ENCODE peak calls at places on chromosomes 6 and 20, in four cellular contexts. One of them, this sample, is unnamed.

GRCh38 chr6:139369068-139369467 is 5.4 kb downstream of the CITED2 start:
- DNase-seq in AG04449: no peak
- DNase-seq in cardiac fibroblast: peak; percentile 16
- DNase-seq in heart right ventricle: no peak
- DNase-seq in this sample: no peak

GRCh38 chr20:45798935-45799642 is 7.3 kb downstream of the DNTTIP1 start:
- DNase-seq in AG04449: no peak
- DNase-seq in heart right ventricle: peak; percentile 61
- DNase-seq in cardiac fibroblast: peak; percentile 66
- DNase-seq in this sample: peak; percentile 85

GRCh38 chr6:4102687-4103244 is 23.8 kb upstream of the FAM217A start:
- DNase-seq in AG04449: no peak
- DNase-seq in heart right ventricle: no peak
- DNase-seq in cardiac fibroblast: no peak
- DNase-seq in this sample: no peak

GRCh38 chr20:48019940-48020339 is 234.7 kb upstream of the SULF2 start:
- DNase-seq in AG04449: no peak
- DNase-seq in heart right ventricle: peak; percentile 36
- DNase-seq in cardiac fibroblast: no peak
- DNase-seq in this sample: no peak

GRCh38 chr6:119333707-119334295 is 15.8 kb downstream of the MAN1A1 start:
- DNase-seq in AG04449: no peak
- DNase-seq in cardiac fibroblast: no peak
- DNase-seq in heart right ventricle: no peak
- DNase-seq in this sample: no peak

GRCh38 chr6:166959906-166960608 is 3.7 kb upstream of the RNASET2 start:
- DNase-seq in AG04449: no peak
- DNase-seq in heart right ventricle: no peak
- DNase-seq in cardiac fibroblast: no peak
- DNase-seq in this sample: no peak

GRCh38 chr6:122184260-122184934 is 215.1 kb upstream of the HSF2 start:
- DNase-seq in cardiac fibroblast: peak; percentile 42
- DNase-seq in heart right ventricle: no peak
- DNase-seq in AG04449: no peak
- DNase-seq in this sample: no peak

GRCh38 chr6:105573556-105573955 is 170.7 kb upstream of the PREP start:
- DNase-seq in heart right ventricle: no peak
- DNase-seq in AG04449: no peak
- DNase-seq in cardiac fibroblast: no peak
- DNase-seq in this sample: no peak

GRCh38 chr6:149861603-149862423 is 2.3 kb downstream of the LRP11 start:
- DNase-seq in cardiac fibroblast: no peak
- DNase-seq in AG04449: no peak
- DNase-seq in heart right ventricle: no peak
- DNase-seq in this sample: no peak

GRCh38 chr6:41505084-41506049 is 40.8 kb upstream of the FOXP4 start:
- DNase-seq in AG04449: no peak
- DNase-seq in cardiac fibroblast: peak; percentile 77
- DNase-seq in heart right ventricle: peak; percentile 77
- DNase-seq in this sample: no peak

GRCh38 chr20:59733326-59733725 is 129.0 kb downstream of the PHACTR3 start:
- DNase-seq in cardiac fibroblast: no peak
- DNase-seq in AG04449: no peak
- DNase-seq in heart right ventricle: no peak
- DNase-seq in this sample: no peak

GRCh38 chr20:47016068-47016664 is 121.5 kb downstream of the EYA2 start:
- DNase-seq in AG04449: no peak
- DNase-seq in cardiac fibroblast: no peak
- DNase-seq in heart right ventricle: no peak
- DNase-seq in this sample: no peak

GRCh38 chr6:7747016-7747415 is 21.1 kb downstream of the BMP6 start:
- DNase-seq in AG04449: no peak
- DNase-seq in heart right ventricle: no peak
- DNase-seq in cardiac fibroblast: no peak
- DNase-seq in this sample: no peak
- TF ChIP-seq CTCF in AG04449: no peak
- TF ChIP-seq CTCF in heart right ventricle: no peak
- TF ChIP-seq CTCF in cardiac fibroblast: no peak
- TF ChIP-seq CTCF in this sample: no peak

DNA sequence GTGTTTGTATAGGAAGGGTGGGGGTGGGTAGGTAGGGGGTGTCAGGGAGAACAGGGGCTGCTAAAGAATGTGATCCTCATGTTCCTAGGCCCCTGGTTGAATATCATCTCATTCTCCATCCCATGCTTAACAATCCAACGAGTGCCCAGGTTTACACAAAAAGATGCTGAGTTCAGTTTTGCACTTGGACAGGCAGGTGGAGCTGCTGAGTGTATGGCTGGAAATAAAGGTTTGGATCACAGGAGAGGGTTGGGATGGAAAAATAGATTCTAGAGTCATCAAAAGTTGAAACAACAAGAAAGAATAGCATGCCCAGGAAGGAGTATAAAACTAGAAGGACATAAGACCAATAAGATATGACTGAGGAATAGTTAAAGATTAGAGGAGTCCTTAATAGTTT is 14.2 kb downstream of the CHD6 start:
- DNase-seq in AG04449: no peak
- DNase-seq in heart right ventricle: no peak
- DNase-seq in cardiac fibroblast: no peak
- DNase-seq in this sample: no peak
- TF ChIP-seq CTCF in AG04449: no peak
- TF ChIP-seq CTCF in heart right ventricle: no peak
- TF ChIP-seq CTCF in cardiac fibroblast: peak; percentile 19
- TF ChIP-seq CTCF in this sample: no peak

GRCh38 chr6:13228264-13229204 is 99.8 kb downstream of the TBC1D7 start:
- DNase-seq in heart right ventricle: no peak
- DNase-seq in AG04449: no peak
- DNase-seq in cardiac fibroblast: no peak
- DNase-seq in this sample: no peak

GRCh38 chr6:13234130-13234529 is 94.2 kb downstream of the TBC1D7 start:
- DNase-seq in AG04449: peak; percentile 16
- DNase-seq in cardiac fibroblast: no peak
- DNase-seq in heart right ventricle: no peak
- DNase-seq in this sample: no peak

GRCh38 chr6:13226071-13226470 is 102.3 kb downstream of the TBC1D7 start:
- DNase-seq in cardiac fibroblast: no peak
- DNase-seq in heart right ventricle: no peak
- DNase-seq in AG04449: no peak
- DNase-seq in this sample: no peak

GRCh38 chr6:13233106-13233505 is 95.2 kb downstream of the TBC1D7 start:
- DNase-seq in AG04449: no peak
- DNase-seq in cardiac fibroblast: no peak
- DNase-seq in heart right ventricle: no peak
- DNase-seq in this sample: no peak

GRCh38 chr6:13229205-13230085 is 98.9 kb downstream of the TBC1D7 start:
- DNase-seq in heart right ventricle: peak; percentile 10
- DNase-seq in AG04449: no peak
- DNase-seq in cardiac fibroblast: peak; percentile 19
- DNase-seq in this sample: peak; percentile 38
- TF ChIP-seq CTCF in heart right ventricle: no peak
- TF ChIP-seq CTCF in AG04449: no peak
- TF ChIP-seq CTCF in cardiac fibroblast: no peak
- TF ChIP-seq CTCF in this sample: peak; percentile 20

GRCh38 chr6:19369770-19370169 is 467.4 kb upstream of the ID4 start:
- DNase-seq in heart right ventricle: no peak
- DNase-seq in AG04449: no peak
- DNase-seq in cardiac fibroblast: no peak
- DNase-seq in this sample: no peak

DNA sequence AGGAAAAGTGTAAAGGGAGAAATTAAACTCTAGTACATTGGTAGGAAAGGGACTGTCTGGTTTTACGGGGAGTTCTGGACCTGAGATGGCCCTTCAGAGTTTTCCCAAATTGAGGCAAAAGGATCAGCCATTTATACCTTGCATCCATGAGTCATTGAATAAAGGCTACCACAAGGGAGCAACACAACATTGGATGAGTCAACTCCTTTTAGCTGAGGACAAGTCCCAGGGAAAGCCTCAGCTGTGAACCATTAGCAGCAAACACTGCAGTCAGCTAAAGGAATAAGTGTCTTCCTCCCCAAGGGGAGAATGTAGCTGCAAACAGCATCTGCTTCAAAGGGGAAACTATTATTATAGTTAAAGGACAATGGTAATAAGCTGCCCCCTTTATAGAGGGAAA is 468.7 kb upstream of the ID4 start:
- DNase-seq in cardiac fibroblast: peak; percentile 50
- DNase-seq in heart right ventricle: no peak
- DNase-seq in AG04449: no peak
- DNase-seq in this sample: no peak
- TF ChIP-seq CTCF in cardiac fibroblast: no peak
- TF ChIP-seq CTCF in heart right ventricle: no peak
- TF ChIP-seq CTCF in AG04449: no peak
- TF ChIP-seq CTCF in this sample: no peak

DNA sequence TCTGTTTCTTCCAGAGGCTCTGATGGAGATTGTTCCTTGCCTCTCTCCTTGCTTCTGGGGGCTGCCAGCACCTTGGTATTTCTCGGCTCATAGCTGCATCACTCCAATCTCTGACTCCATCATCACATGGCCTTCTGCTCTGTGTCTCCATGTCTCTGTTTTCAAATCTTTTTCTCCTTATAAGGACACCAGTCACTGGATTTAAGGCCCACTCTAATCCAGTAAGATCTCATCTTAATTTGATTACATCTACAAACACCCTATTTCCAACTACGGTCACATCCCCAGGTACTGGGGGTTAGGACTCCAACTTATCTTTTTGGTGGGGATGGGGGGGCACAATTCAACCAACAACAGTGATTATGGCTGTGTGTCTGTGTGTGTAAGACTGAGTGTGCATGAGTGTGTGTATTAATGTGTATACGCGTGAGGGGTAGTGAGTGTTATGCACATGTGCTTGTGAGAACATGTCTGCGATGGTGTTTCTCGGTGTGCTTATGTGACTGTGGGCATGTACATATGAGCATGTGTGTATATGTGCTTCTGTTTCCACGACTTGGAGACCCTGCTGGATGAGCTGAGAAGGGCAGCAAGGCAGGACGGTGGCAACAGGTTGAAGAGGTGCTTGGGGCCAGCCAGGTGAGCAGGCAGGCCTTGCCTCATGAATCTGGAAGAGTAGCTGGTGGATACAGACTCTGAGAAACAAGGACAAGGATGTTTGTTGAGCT is 130.5 kb downstream of the MRPL14 start:
- DNase-seq in cardiac fibroblast: no peak
- DNase-seq in heart right ventricle: no peak
- DNase-seq in AG04449: no peak
- DNase-seq in this sample: no peak
- TF ChIP-seq CTCF in cardiac fibroblast: no peak
- TF ChIP-seq CTCF in heart right ventricle: no peak
- TF ChIP-seq CTCF in AG04449: no peak
- TF ChIP-seq CTCF in this sample: no peak

GRCh38 chr20:58028123-58028522 is 200.3 kb downstream of the ANKRD60 start:
- DNase-seq in AG04449: no peak
- DNase-seq in cardiac fibroblast: no peak
- DNase-seq in heart right ventricle: no peak
- DNase-seq in this sample: no peak
- TF ChIP-seq CTCF in AG04449: no peak
- TF ChIP-seq CTCF in cardiac fibroblast: no peak
- TF ChIP-seq CTCF in heart right ventricle: no peak
- TF ChIP-seq CTCF in this sample: peak; percentile 29

GRCh38 chr20:39103732-39104131 is 141.6 kb downstream of the DHX35 start:
- DNase-seq in AG04449: no peak
- DNase-seq in cardiac fibroblast: peak; percentile 14
- DNase-seq in heart right ventricle: no peak
- DNase-seq in this sample: no peak
- TF ChIP-seq CTCF in AG04449: no peak
- TF ChIP-seq CTCF in cardiac fibroblast: peak; percentile 18
- TF ChIP-seq CTCF in heart right ventricle: no peak
- TF ChIP-seq CTCF in this sample: no peak

This sample was measured in Calu3.